ENCODE peak calls at places on chromosomes 11 and 22, in eight cellular contexts. C is epithelial cell of esophagus, M is pancreas, T is transverse colon, K is fibroblast of lung, I is lower lobe of right lung, W is AG04450, D is activated B cell treated with CpG ODN at 0.5 μM for 24 hours. Y is an unnamed sample.
A peak's percentile ranks its signal among the peaks of the same experiment; 100 is the strongest.

GRCh38 chr11:70020336-70021214 is 57.5 kb upstream of the ANO1 start:
- DNase-seq in C (no peak), M (no peak), T (no peak), K (peak; percentile 66), I (no peak), W (no peak), D (no peak), Y (peak; percentile 53)

GRCh38 chr22:36009085-36009484 is 19.5 kb downstream of the RBFOX2 start:
- DNase-seq in C (no peak), M (no peak), T (no peak), K (peak; percentile 79), I (no peak), W (no peak), D (no peak), Y (no peak)

GRCh38 chr22:29009148-29009547 is 52.5 kb downstream of the C22orf31 start:
- DNase-seq in C (no peak), M (no peak), T (no peak), K (peak; percentile 33), I (no peak), W (no peak), D (no peak), Y (peak; percentile 11)

GRCh38 chr22:44582016-44582415 is 84.0 kb upstream of the RTL6 start:
- DNase-seq in C (no peak), M (peak; percentile 12), T (no peak), K (no peak), I (peak; percentile 24), W (no peak), D (no peak), Y (no peak)

GRCh38 chr11:60797846-60798630 is 12.9 kb downstream of the MS4A10 start:
- DNase-seq in C (no peak), M (no peak), T (no peak), K (no peak), I (no peak), W (no peak), D (no peak), Y (no peak)

GRCh38 chr11:119322360-119322739 is 5.4 kb upstream of the MCAM start:
- DNase-seq in C (no peak), M (no peak), T (no peak), K (no peak), I (no peak), W (no peak), D (no peak), Y (no peak)

GRCh38 chr11:119284344-119285157 is 32.4 kb downstream of the MCAM start:
- DNase-seq in C (peak; percentile 63), M (no peak), T (no peak), K (peak; percentile 36), I (no peak), W (no peak), D (no peak), Y (no peak)

GRCh38 chr22:24105018-24105360 is 76.3 kb upstream of the SUSD2 start:
- DNase-seq in C (no peak), M (no peak), T (no peak), K (peak; percentile 15), I (peak; percentile 15), W (no peak), D (no peak), Y (no peak)

GRCh38 chr11:123169821-123170220 is 25.2 kb downstream of the CLMP start:
- DNase-seq in C (no peak), M (no peak), T (no peak), K (no peak), I (no peak), W (no peak), D (no peak), Y (no peak)
- TF ChIP-seq CTCF in C (no peak), M (no peak), T (no peak), K (no peak), I (no peak), W (no peak), D (no peak), Y (no peak)

GRCh38 chr11:32154275-32154674 is 63.4 kb downstream of the RCN1 start:
- DNase-seq in C (peak; percentile 17), M (no peak), T (no peak), K (peak; percentile 40), I (no peak), W (no peak), D (no peak), Y (no peak)
- TF ChIP-seq CTCF in C (no peak), M (no peak), T (no peak), K (peak; percentile 27), I (no peak), W (peak; percentile 40), D (no peak), Y (no peak)

GRCh38 chr11:110090466-110091026 is 2.6 kb upstream of the ZC3H12C start:
- DNase-seq in C (no peak), M (no peak), T (no peak), K (no peak), I (no peak), W (no peak), D (no peak), Y (no peak)

GRCh38 chr11:110093407-110094297 is 460 bp downstream of the ZC3H12C start:
- DNase-seq in C (peak; percentile 50), M (peak; percentile 83), T (peak; percentile 61), K (peak; percentile 51), I (peak; percentile 73), W (no peak), D (peak; percentile 39), Y (peak; percentile 64)

GRCh38 chr11:110092577-110093406 is at the start of gene ZC3H12C:
- DNase-seq in C (peak; percentile 94), M (peak; percentile 91), T (peak; percentile 89), K (peak; percentile 85), I (peak; percentile 89), W (peak; percentile 72), D (peak; percentile 40), Y (peak; percentile 87)

GRCh38 chr11:110089617-110090282 is 3.4 kb upstream of the ZC3H12C start:
- DNase-seq in C (no peak), M (no peak), T (no peak), K (no peak), I (no peak), W (no peak), D (no peak), Y (no peak)

DNA sequence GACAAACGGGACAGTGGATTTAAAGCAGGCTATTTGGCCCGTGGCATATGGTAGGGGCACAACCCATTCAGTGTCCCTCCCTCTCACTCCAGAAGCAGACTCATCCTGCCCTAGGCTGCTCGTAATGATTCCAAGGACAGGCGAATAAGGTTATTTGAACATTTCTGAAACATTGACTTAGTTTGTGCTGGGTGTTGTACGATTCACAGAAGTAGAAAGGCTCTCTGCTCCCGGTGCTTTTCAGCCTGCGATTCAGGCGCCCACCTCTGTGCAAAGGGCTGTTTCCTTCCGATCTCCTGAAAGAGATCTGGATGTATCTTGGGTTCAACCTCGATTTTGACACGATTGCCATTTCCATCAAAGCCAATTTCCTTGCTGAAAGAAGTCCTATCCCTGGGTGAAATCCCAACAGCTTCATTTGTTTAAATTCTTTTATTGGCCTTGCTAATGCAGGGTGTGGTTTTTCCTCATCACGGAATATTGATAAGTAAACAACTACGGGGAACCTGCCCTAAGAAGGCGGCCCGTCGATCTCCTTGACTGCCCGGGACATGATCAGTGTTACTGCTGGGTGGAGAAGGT is 1.1 kb upstream of the ZC3H12C start:
- DNase-seq in C (peak; percentile 20), M (no peak), T (no peak), K (no peak), I (no peak), W (no peak), D (no peak), Y (no peak)
- TF ChIP-seq CTCF in C (no peak), M (no peak), T (no peak), K (no peak), I (no peak), W (no peak), D (no peak), Y (no peak)

DNA sequence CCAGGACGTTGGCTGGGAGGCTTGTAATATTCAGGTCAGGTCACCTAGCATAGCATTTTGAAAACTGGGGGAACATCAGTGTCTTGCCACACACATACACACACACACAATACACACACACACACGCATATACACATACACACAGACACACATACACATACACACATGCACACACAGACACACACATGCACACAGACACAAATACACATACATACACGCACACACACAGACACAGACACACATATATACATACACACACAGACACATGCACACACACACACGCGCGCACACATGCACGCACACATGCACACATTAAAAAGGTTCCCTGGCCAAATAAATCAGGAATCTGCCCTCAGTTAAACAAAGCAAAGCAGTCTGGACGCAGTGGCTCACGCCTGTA is 12.5 kb downstream of the MYBPC3 start:
- DNase-seq in C (no peak), M (no peak), T (no peak), K (no peak), I (no peak), W (no peak), D (no peak), Y (no peak)
- TF ChIP-seq CTCF in C (no peak), M (no peak), T (no peak), K (no peak), I (no peak), W (no peak), D (no peak), Y (no peak)

GRCh38 chr11:34792143-34792542 is 124.0 kb downstream of the APIP start:
- DNase-seq in C (no peak), M (no peak), T (no peak), K (no peak), I (no peak), W (no peak), D (no peak), Y (no peak)
- TF ChIP-seq CTCF in C (no peak), M (no peak), T (no peak), K (no peak), I (no peak), W (no peak), D (no peak), Y (no peak)

GRCh38 chr11:16788141-16789060 is 50.0 kb downstream of the C11orf58 start:
- DNase-seq in C (peak; percentile 99), M (peak; percentile 88), T (peak; percentile 75), K (peak; percentile 85), I (peak; percentile 86), W (peak; percentile 30), D (peak; percentile 47), Y (peak; percentile 78)
- TF ChIP-seq CTCF in C (peak; percentile 93), M (peak; percentile 98), T (peak; percentile 82), K (peak; percentile 99), I (peak; percentile 99), W (peak; percentile 97), D (peak; percentile 93), Y (peak; percentile 95)

DNA sequence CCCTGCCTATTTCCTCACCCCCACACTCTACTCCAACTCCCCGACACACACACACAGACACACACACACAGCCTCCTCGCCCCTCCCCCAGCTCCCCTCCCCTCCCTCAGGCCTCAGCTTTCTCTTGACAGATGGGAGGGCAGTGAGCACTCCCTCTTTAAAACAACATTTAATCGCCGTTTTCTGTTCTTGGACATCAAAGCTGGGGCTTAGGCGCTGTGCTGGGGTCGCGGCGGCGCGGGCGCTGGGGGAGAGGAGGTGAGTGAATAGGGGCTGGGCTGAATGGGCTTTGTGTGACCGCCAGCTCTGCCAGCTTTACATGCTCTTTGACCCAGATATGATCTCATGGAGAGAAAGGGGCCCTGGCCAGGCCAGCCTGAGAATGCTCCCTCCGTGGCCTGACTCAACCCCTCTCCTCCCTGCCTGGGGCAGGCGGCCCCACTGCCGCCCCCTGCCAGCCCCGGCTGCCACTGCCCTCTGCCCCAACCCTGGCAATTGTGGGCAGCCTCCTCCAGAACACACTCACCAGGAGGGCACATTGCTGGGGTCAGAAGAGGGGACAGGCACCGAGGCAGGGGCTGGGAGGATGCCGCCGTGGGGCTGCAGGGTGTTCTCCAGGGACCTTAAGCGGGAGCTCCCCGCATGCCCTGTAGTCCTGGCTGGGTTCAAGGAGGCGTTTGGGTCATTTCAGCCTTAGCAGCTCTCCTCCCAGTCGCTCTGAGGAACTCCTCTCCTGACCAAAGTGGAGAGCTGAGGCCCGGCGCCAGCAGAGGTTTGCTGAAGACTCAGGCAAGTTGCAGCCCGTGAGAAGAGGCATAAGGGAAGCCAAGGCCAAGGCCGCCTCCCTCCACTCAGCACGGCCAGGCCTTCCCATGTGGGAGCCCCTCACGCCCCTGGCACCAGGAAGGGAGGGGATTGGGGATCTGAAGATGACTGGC is 38.3 kb upstream of the NNMT start:
- DNase-seq in C (no peak), M (no peak), T (no peak), K (no peak), I (peak; percentile 68), W (no peak), D (no peak), Y (peak; percentile 53)
- TF ChIP-seq CTCF in C (no peak), M (no peak), T (no peak), K (peak; percentile 35), I (peak; percentile 19), W (no peak), D (no peak), Y (peak; percentile 52)